ENCODE peak calls at places on chromosomes 5 and 9, in four cellular contexts. U is posterior vena cava; C is aorta; T is stimulated activated CD8-positive, alpha-beta memory T cell treated with anti-CD3 and anti-CD28 coated beads, Interleukin-12 subunit alpha, Interleukin-12 subunit beta, amount 100 ng/mL, for 1 hour. W is an unnamed sample.

GRCh38 chr5:84825616-84826015 is 440.9 kb upstream of the EDIL3 start:
- DNase-seq in U (no peak), C (no peak), T (no peak), W (no peak)

GRCh38 chr5:57435701-57436134 is 46.9 kb downstream of the ACTBL2 start:
- DNase-seq in U (no peak), C (no peak), T (no peak), W (no peak)

GRCh38 chr9:68817079-68817875 is 112.2 kb downstream of the PIP5K1B start:
- DNase-seq in U (no peak), C (no peak), T (no peak), W (no peak)

GRCh38 chr5:78984020-78984610 is 995 bp downstream of the ARSB start:
- DNase-seq in U (no peak), C (no peak), T (no peak), W (peak; percentile 30)

GRCh38 chr5:96881511-96882115 is 5.3 kb downstream of the ERAP2 start:
- DNase-seq in U (no peak), C (no peak), T (no peak), W (peak; percentile 76)

GRCh38 chr9:385818-386398 is 171.2 kb downstream of the DOCK8 start:
- DNase-seq in U (no peak), C (no peak), T (no peak), W (peak; percentile 75)

GRCh38 chr5:172935096-172935495 is 24.1 kb upstream of the RPL26L1 start:
- DNase-seq in U (no peak), C (no peak), T (no peak), W (no peak)

GRCh38 chr9:94289691-94290090 is 30.6 kb downstream of the ZNF169 start:
- DNase-seq in U (no peak), C (no peak), T (no peak), W (no peak)

GRCh38 chr9:72718503-72718902 is 197.1 kb downstream of the TMC1 start:
- DNase-seq in U (no peak), C (no peak), T (no peak), W (no peak)

GRCh38 chr9:98563212-98563907 is 145.4 kb downstream of the GABBR2 start:
- DNase-seq in U (no peak), C (no peak), T (no peak), W (no peak)

GRCh38 chr5:54212331-54212730 is 98.0 kb downstream of the ARL15 start:
- DNase-seq in U (no peak), C (no peak), T (no peak), W (no peak)

GRCh38 chr5:121867403-121867802 is 15.7 kb downstream of the FTMT start:
- DNase-seq in U (no peak), C (no peak), T (no peak), W (no peak)

W was measured in RKO.